ENCODE peak calls at places on chromosomes 3 and 15, in eight cellular contexts. U, Y, R, O, F, T, S and Z are unnamed samples.

GRCh38 chr15:81276967-81277366 is 47.0 kb downstream of the STARD5 start:
- DNase-seq in T (no peak), O (no peak), S (no peak), R (no peak), U (no peak), F (no peak), Y (no peak), Z (no peak)

GRCh38 chr3:10173095-10173925 is 8.6 kb downstream of the IRAK2 start:
- DNase-seq in R (no peak), F (no peak), U (peak; percentile 60), Y (peak; percentile 61), O (no peak), T (no peak), S (no peak), Z (no peak)

GRCh38 chr3:12662593-12663310 is 1.2 kb downstream of the RAF1 start:
- DNase-seq in T (no peak), O (no peak), U (peak; percentile 64), S (peak; percentile 11), R (peak; percentile 63), F (no peak), Y (peak; percentile 55), Z (peak; percentile 51)

GRCh38 chr3:186746008-186746407 is 28.8 kb downstream of the KNG1 start:
- DNase-seq in F (no peak), O (peak; percentile 60), T (no peak), S (no peak), Y (peak; percentile 67), R (no peak), U (peak; percentile 43), Z (peak; percentile 82)

GRCh38 chr3:16151109-16151508 is 23.4 kb upstream of the GALNT15 start:
- DNase-seq in Y (peak; percentile 95), T (peak; percentile 76), S (no peak), U (peak; percentile 34), R (peak; percentile 34), F (no peak), O (peak; percentile 85), Z (peak; percentile 59)

GRCh38 chr3:34361921-34362320 is 563.5 kb downstream of the PDCD6IP start:
- DNase-seq in Y (no peak), T (no peak), R (peak; percentile 86), S (no peak), O (no peak), U (no peak), F (no peak), Z (no peak)

GRCh38 chr3:41650406-41650805 is 311.5 kb downstream of the ULK4 start:
- DNase-seq in R (no peak), U (no peak), O (no peak), F (no peak), Y (no peak), T (no peak), S (no peak), Z (no peak)

GRCh38 chr15:35243758-35244157 is 158.7 kb upstream of the NANOGP8 start:
- DNase-seq in S (no peak), Y (peak; percentile 8), R (no peak), T (no peak), U (no peak), F (no peak), O (no peak), Z (no peak)

GRCh38 chr3:28835751-28836150 is 445.1 kb upstream of the RBMS3 start:
- DNase-seq in F (no peak), R (no peak), Y (peak; percentile 1), U (no peak), S (no peak), O (no peak), T (no peak), Z (no peak)

GRCh38 chr3:54538346-54538745 is 389.5 kb downstream of the LRTM1 start:
- DNase-seq in U (no peak), S (no peak), R (no peak), Y (no peak), F (no peak), O (no peak), T (no peak), Z (no peak)

GRCh38 chr3:5181479-5182141 is 5.9 kb upstream of the EDEM1 start:
- DNase-seq in O (no peak), T (no peak), R (peak; percentile 95), F (no peak), U (no peak), Y (no peak), S (no peak), Z (no peak)

GRCh38 chr3:125057186-125057850 is 1.5 kb upstream of the HEG1 start:
- DNase-seq in R (no peak), S (no peak), O (no peak), F (no peak), Y (peak; percentile 93), T (no peak), U (no peak), Z (no peak)

GRCh38 chr3:194323785-194324735 is 27.1 kb downstream of the CPN2 start:
- DNase-seq in Y (peak; percentile 48), S (no peak), F (no peak), U (peak; percentile 93), T (no peak), R (no peak), O (peak; percentile 87), Z (peak; percentile 57)

GRCh38 chr15:37111427-37111717 is 11.0 kb upstream of the MEIS2 start:
- DNase-seq in T (no peak), Y (no peak), F (no peak), U (no peak), O (no peak), S (no peak), R (no peak), Z (no peak)

GRCh38 chr15:74808073-74808839 is 4.4 kb upstream of the LMAN1L start:
- DNase-seq in R (no peak), F (no peak), O (no peak), S (no peak), Y (peak; percentile 15), U (no peak), T (no peak), Z (peak; percentile 62)

GRCh38 chr3:55454611-55455010 is 32.5 kb downstream of the WNT5A start:
- DNase-seq in O (peak; percentile 30), S (no peak), R (no peak), F (no peak), T (no peak), Y (peak; percentile 61), U (no peak), Z (no peak)

GRCh38 chr15:94234300-94234699 is 2.9 kb downstream of the MCTP2 start:
- DNase-seq in R (no peak), T (no peak), S (no peak), O (no peak), F (no peak), Y (no peak), U (no peak), Z (no peak)

GRCh38 chr15:94312946-94313345 is 81.6 kb downstream of the MCTP2 start:
- DNase-seq in F (no peak), S (no peak), Y (no peak), O (no peak), R (no peak), U (no peak), T (no peak), Z (no peak)

GRCh38 chr3:37646865-37647264 is 214.8 kb upstream of the CTDSPL start:
- DNase-seq in S (no peak), T (no peak), U (no peak), R (no peak), F (no peak), O (no peak), Y (no peak), Z (no peak)

GRCh38 chr15:33699691-33700447 is 268.4 kb upstream of the CHRM5 start:
- DNase-seq in T (no peak), Y (peak; percentile 12), S (no peak), R (no peak), F (no peak), U (peak; percentile 27), O (no peak), Z (no peak)

GRCh38 chr3:98556164-98557130 is 24.7 kb downstream of the GPR15 start:
- DNase-seq in U (no peak), T (no peak), R (peak; percentile 77), F (no peak), O (no peak), S (peak; percentile 48), Y (no peak), Z (no peak)

GRCh38 chr15:99098426-99098825 is 6.5 kb upstream of the SYNM start:
- DNase-seq in Y (no peak), S (no peak), U (no peak), T (no peak), O (peak; percentile 57), R (no peak), F (no peak), Z (no peak)

GRCh38 chr15:99096894-99097426 is 7.9 kb upstream of the SYNM start:
- DNase-seq in U (no peak), R (no peak), S (no peak), F (no peak), T (no peak), O (peak; percentile 48), Y (no peak), Z (no peak)

GRCh38 chr15:99097441-99098410 is 7.2 kb upstream of the SYNM start:
- DNase-seq in Y (no peak), O (no peak), S (no peak), F (no peak), R (no peak), U (no peak), T (no peak), Z (no peak)

GRCh38 chr15:99096173-99096893 is 8.5 kb upstream of the SYNM start:
- DNase-seq in O (peak; percentile 54), Y (no peak), U (no peak), R (no peak), F (no peak), S (no peak), T (no peak), Z (no peak)

DNA sequence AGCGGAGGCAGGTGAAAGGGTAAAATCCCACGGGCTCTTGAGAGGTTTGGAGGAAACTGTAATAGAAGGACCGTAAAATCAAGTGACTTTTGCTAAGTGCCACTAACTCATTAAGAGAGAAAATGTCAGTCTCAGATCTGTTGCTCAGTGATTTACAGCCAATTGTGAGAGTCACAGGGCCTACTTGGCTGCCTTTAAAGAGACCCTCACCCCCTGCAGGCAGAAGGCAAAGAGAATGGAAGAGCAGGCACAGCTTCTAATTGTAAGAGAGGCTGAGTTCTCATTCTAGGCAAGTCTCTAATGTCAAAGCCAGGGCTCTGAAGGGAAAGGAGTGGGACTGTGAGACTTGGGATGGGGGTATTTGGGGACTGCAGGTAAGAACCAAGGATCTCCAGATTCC is 9.3 kb upstream of the SYNM start:
- DNase-seq in F (no peak), U (no peak), S (no peak), T (no peak), O (no peak), Y (no peak), R (no peak), Z (no peak)
- H3K27ac ChIP-seq in F (no peak overlapping the region), U (no peak overlapping the region), S (no peak overlapping the region), T (no peak overlapping the region), O (no peak overlapping the region), Y (no peak overlapping the region), R (no peak overlapping the region), Z (no peak overlapping the region)

GRCh38 chr15:66646799-66647198 is 55.2 kb upstream of the SMAD6 start:
- DNase-seq in S (no peak), R (no peak), O (no peak), T (no peak), Y (no peak), U (no peak), F (no peak), Z (no peak)
- H3K27ac ChIP-seq in S (no peak overlapping the region), R (no peak overlapping the region), O (peak overlapping the region; percentile 76), T (no peak overlapping the region), Y (no peak overlapping the region), U (no peak overlapping the region), F (peak overlapping the region; percentile 66), Z (no peak overlapping the region)

GRCh38 chr3:107064445-107065060 is 312.7 kb upstream of the CCDC54 start:
- DNase-seq in U (peak; percentile 62), Y (peak; percentile 78), O (peak; percentile 77), T (peak; percentile 52), R (peak; percentile 74), F (no peak), S (peak; percentile 15), Z (peak; percentile 64)
- H3K27ac ChIP-seq in U (no peak overlapping the region), Y (no peak overlapping the region), O (no peak overlapping the region), T (no peak overlapping the region), R (no peak overlapping the region), F (no peak overlapping the region), S (no peak overlapping the region), Z (no peak overlapping the region)

GRCh38 chr3:58288011-58288728 is 17.9 kb upstream of the RPP14 start:
- DNase-seq in O (no peak), Y (no peak), R (no peak), S (no peak), U (peak; percentile 11), F (no peak), T (no peak), Z (no peak)
- H3K27ac ChIP-seq in O (no peak overlapping the region), Y (no peak overlapping the region), R (no peak overlapping the region), S (no peak overlapping the region), U (no peak overlapping the region), F (no peak overlapping the region), T (no peak overlapping the region), Z (no peak overlapping the region)